ENCODE peak calls at places on chromosomes 3 and 15, in eight cellular contexts. Y is K562, S is GM23338, C is HepG2, R is Panc1, V is HCT116, T is SK-N-SH, P is GM12878. U is an unnamed sample.

GRCh38 chr15:83088876-83089275 is 18.6 kb upstream of the TM6SF1 start:
- DNase-seq in R (no peak), P (no peak), T (no peak), C (no peak), V (no peak), S (no peak), Y (no peak), U (no peak)

GRCh38 chr15:98684995-98685525 is 36.7 kb downstream of the IGF1R start:
- DNase-seq in R (no peak), P (no peak), V (no peak), T (no peak), Y (no peak), S (no peak), C (no peak), U (peak; percentile 24)

GRCh38 chr3:59821274-59821673 is 771.4 kb upstream of the CFAP20DC start:
- DNase-seq in S (no peak), Y (peak; percentile 15), R (no peak), C (no peak), P (no peak), V (no peak), T (no peak), U (no peak)

GRCh38 chr3:135779590-135780235 is 185.8 kb upstream of the PPP2R3A start:
- DNase-seq in T (no peak), C (no peak), R (no peak), S (no peak), Y (no peak), P (no peak), V (no peak), U (no peak)

GRCh38 chr15:71651750-71652186 is 158.6 kb upstream of the NR2E3 start:
- DNase-seq in V (peak; percentile 39), T (no peak), S (peak; percentile 86), P (peak; percentile 12), R (peak; percentile 28), Y (peak; percentile 30), C (peak; percentile 57), U (peak; percentile 11)

GRCh38 chr3:4751057-4752051 is 227.9 kb upstream of the BHLHE40 start:
- DNase-seq in S (no peak), C (peak; percentile 25), R (no peak), P (no peak), Y (no peak), V (no peak), T (no peak), U (peak; percentile 83)

GRCh38 chr3:71962561-71963240 is 177.8 kb upstream of the PROK2 start:
- DNase-seq in V (no peak), S (no peak), Y (no peak), R (no peak), C (no peak), P (no peak), T (no peak), U (no peak)

GRCh38 chr3:2274531-2274930 is 175.9 kb downstream of the CNTN4 start:
- DNase-seq in C (no peak), V (no peak), S (no peak), T (no peak), R (no peak), P (no peak), Y (no peak), U (no peak)

GRCh38 chr3:196886175-196886574 is 18.5 kb downstream of the SENP5 start:
- DNase-seq in T (no peak), P (no peak), S (no peak), Y (no peak), C (no peak), V (no peak), R (no peak), U (no peak)

GRCh38 chr15:62469874-62470688 is 305.0 kb upstream of the C2CD4B start:
- DNase-seq in C (peak; percentile 12), R (no peak), Y (no peak), V (peak; percentile 13), P (no peak), T (no peak), S (peak; percentile 51), U (no peak)

GRCh38 chr3:9088431-9089353 is 125.4 kb upstream of the RAD18 start:
- DNase-seq in V (no peak), S (no peak), P (no peak), R (no peak), T (no peak), C (no peak), Y (no peak), U (no peak)

GRCh38 chr3:100830931-100831330 is 121.6 kb downstream of the TFG start:
- DNase-seq in R (no peak), S (no peak), P (no peak), T (no peak), V (no peak), Y (no peak), C (no peak), U (no peak)

GRCh38 chr15:56468271-56468912 is 3.5 kb upstream of the MNS1 start:
- DNase-seq in T (no peak), S (no peak), V (no peak), Y (peak; percentile 16), P (peak; percentile 33), R (no peak), C (no peak), U (peak; percentile 22)

GRCh38 chr3:64329037-64329436 is 103.8 kb upstream of the PRICKLE2 start:
- DNase-seq in Y (no peak), T (no peak), S (peak; percentile 57), V (no peak), R (no peak), C (no peak), P (no peak), U (no peak)

GRCh38 chr3:149353581-149354184 is 20.2 kb upstream of the TM4SF18 start:
- DNase-seq in T (no peak), P (no peak), Y (no peak), R (no peak), V (no peak), S (no peak), C (peak; percentile 75), U (no peak)

GRCh38 chr3:171712168-171712938 is 97.9 kb downstream of the PLD1 start:
- DNase-seq in T (no peak), P (no peak), R (no peak), Y (no peak), V (no peak), C (no peak), S (no peak), U (no peak)

GRCh38 chr3:171715155-171715554 is 95.1 kb downstream of the PLD1 start:
- DNase-seq in C (no peak), T (no peak), R (no peak), S (no peak), Y (no peak), P (no peak), V (no peak), U (no peak)

GRCh38 chr3:171710359-171710758 is 99.9 kb downstream of the PLD1 start:
- DNase-seq in T (no peak), Y (no peak), S (no peak), V (no peak), R (no peak), C (no peak), P (no peak), U (no peak)

GRCh38 chr3:171711461-171711860 is 98.8 kb downstream of the PLD1 start:
- DNase-seq in T (no peak), S (no peak), C (no peak), R (no peak), V (no peak), P (no peak), Y (no peak), U (no peak)
- TF ChIP-seq REST in T (no peak), S (no peak), C (no peak), R (no peak), V (no peak), P (no peak), Y (no peak), U (no peak)

DNA sequence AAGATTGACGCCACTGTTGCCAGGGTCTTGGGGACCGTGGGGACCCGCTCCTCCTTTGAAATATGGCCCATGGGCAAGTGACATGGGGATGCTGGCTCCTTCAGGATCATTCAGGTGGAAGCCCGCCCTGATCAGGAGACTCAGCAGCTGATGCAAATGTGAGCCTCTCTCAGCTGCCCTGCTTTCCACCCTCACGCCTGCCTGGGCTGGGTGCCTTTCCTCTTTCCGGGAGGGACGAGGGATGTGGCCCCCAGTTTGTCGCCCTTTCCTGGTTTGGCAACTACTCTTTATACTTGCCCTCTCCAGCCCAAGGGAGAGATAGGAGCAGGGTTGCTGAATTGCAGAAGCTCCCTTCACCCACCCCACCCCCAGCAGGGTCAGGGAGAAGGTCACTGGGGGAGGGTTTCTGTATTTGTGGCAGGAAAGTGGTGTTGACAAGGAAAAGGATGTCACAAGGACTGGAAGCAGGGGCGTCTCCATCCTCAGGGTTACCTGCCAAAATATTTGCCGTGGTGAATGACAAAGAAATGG is 21.8 kb downstream of the DNASE1L3 start:
- DNase-seq in R (no peak), S (no peak), T (no peak), Y (peak; percentile 36), P (no peak), C (peak; percentile 85), V (no peak), U (no peak)
- TF ChIP-seq POLR2AphosphoS5 in R (no peak), S (no peak), T (no peak), Y (no peak), P (no peak), C (no peak), V (no peak), U (no peak)

DNA sequence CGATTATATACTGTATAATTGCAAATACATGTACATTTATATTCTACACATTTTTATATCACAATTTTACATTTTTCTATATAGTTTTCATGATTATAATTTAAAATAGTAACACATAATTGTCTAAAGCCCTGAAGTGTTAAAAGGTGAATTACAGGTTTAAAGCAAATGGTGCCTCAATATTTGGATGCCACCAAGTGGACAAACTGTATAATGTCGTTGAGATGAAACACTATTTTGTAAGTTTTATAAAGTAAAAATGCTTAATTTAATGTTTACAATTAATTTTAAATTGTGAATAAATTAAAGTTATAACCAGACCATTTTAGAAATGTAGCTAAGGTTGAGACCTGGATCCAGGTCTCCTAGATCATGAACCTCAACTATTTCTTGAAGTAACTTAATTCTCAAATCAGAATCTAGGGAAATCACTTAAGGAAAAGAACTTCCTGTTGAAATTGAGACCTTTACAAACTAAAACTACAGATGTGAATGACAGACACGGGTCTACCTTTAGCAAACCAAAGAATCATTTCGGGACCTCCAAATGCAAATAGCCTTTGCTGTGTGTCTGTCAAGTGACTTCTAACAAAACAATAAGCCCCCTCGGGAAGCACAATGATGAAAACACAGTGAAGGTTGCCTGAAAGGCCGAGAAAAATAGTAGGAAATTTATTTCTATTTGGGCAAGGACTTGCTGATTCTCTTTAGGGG is 37.8 kb downstream of the EHHADH start:
- DNase-seq in P (no peak), T (peak; percentile 22), S (peak; percentile 35), C (peak; percentile 14), V (no peak), R (peak; percentile 15), Y (peak; percentile 32), U (no peak)
- TF ChIP-seq REST in P (no peak), T (no peak), S (no peak), C (no peak), V (no peak), R (no peak), Y (no peak), U (no peak)

DNA sequence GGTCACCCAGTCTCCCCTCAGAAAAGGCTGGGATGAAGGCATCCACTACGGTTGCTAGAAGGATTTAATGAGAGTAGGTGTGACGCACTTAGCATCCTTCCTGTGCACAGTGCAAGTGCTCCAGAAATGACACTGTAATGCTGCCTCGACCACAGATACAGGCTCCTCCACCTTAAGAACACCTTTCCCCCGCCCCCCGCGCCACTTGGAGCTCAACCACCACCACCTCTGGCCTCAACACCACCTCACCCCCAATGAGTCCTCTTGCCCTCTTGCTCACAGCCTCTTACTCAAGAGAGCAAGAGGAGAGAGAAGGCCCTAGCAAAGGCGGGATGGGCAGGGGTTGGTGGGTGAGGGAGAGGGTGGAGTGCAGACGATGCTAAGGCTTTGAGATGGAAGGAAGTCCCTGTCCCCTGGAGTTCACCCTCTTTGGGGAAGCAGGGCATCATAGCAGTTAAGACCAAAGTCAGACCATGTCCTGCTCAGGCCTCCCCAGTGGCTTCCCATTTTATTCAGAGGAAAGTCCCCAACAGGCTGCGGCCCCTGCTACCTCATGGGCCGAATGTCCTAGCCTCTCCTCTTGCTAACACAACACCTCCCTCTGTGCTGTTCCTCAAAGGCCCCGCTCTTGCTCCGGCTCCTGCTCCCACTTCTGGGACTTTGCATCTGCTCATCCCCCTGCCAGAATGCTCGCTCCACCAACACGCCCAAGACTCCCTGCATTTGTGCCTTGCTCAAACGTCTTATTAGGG is 8.3 kb downstream of the STARD5 start:
- DNase-seq in S (no peak), Y (no peak), C (no peak), T (no peak), R (no peak), V (no peak), P (no peak), U (no peak)
- TF ChIP-seq POLR2AphosphoS5 in S (no peak), Y (no peak), C (no peak), T (no peak), R (no peak), V (no peak), P (no peak), U (no peak)